ENCODE peak calls at places on chromosomes 6 and 20, in ten cellular contexts. I is neural progenitor cell, R is heart right ventricle, X is mammary epithelial cell, J is left lung, E is OCI-LY7, Y is pancreas, O is breast epithelium, Q is foreskin keratinocyte, F is upper lobe of right lung. Z is an unnamed sample. For H3K4me1, the result is how much of the 10 kb centered on the place peaks cover.

GRCh38 chr20:19291024-19291817 is 78.8 kb downstream of the SLC24A3 start:
- DNase-seq in I (no peak), R (no peak), X (no peak), J (no peak), E (no peak), Y (no peak), O (no peak), Q (no peak), F (no peak), Z (no peak)

GRCh38 chr6:73586416-73586974 is 65.7 kb upstream of the EEF1A1 start:
- DNase-seq in I (no peak), R (no peak), X (no peak), J (no peak), E (no peak), Y (no peak), O (no peak), Q (no peak), F (no peak), Z (peak)

GRCh38 chr20:58699246-58700107 is 6.9 kb downstream of the NPEPL1 start:
- DNase-seq in I (no peak), R (no peak), X (no peak), J (peak), E (no peak), Y (no peak), O (peak), Q (no peak), F (no peak), Z (peak)

GRCh38 chr6:110474500-110474899 is 1.9 kb downstream of the SLC22A16 start:
- DNase-seq in I (no peak), R (no peak), X (no peak), J (no peak), E (no peak), Y (no peak), O (no peak), Q (no peak), F (no peak), Z (no peak)

GRCh38 chr6:72672906-72673305 is 51.0 kb downstream of the KCNQ5 start:
- DNase-seq in I (no peak), R (no peak), X (no peak), J (no peak), E (no peak), Y (no peak), O (no peak), Q (no peak), F (no peak), Z (no peak)

GRCh38 chr6:168208854-168209253 is 110.7 kb downstream of the DACT2 start:
- DNase-seq in I (peak), R (no peak), X (no peak), J (no peak), E (no peak), Y (no peak), O (no peak), Q (no peak), F (no peak), Z (no peak)

GRCh38 chr20:39602649-39603048 is 640.5 kb downstream of the DHX35 start:
- DNase-seq in I (no peak), R (no peak), X (no peak), J (no peak), E (no peak), Y (no peak), O (no peak), Q (no peak), F (no peak), Z (no peak)

GRCh38 chr6:75205776-75206334 is at the start of gene COL12A1:
- DNase-seq in I (peak), R (peak), X (peak), J (peak), E (no peak), Y (peak), O (peak), Q (peak), F (peak), Z (peak)

GRCh38 chr6:45710304-45710821 is 305.3 kb downstream of the CLIC5 start:
- DNase-seq in I (no peak), R (no peak), X (no peak), J (no peak), E (no peak), Y (no peak), O (no peak), Q (no peak), F (no peak), Z (peak)

GRCh38 chr6:3176562-3177355 is 19.4 kb upstream of the TUBB2A start:
- DNase-seq in I (no peak), R (no peak), X (peak), J (no peak), E (no peak), Y (no peak), O (no peak), Q (peak), F (no peak), Z (no peak)

GRCh38 chr6:21886601-21887091 is 293.1 kb downstream of the SOX4 start:
- DNase-seq in I (no peak), R (no peak), X (no peak), J (no peak), E (no peak), Y (no peak), O (no peak), Q (no peak), F (no peak), Z (no peak)

GRCh38 chr20:5221078-5221430 is 94.2 kb downstream of the CDS2 start:
- DNase-seq in I (no peak), R (no peak), X (no peak), J (no peak), E (no peak), Y (no peak), O (no peak), Q (no peak), F (no peak), Z (no peak)

GRCh38 chr6:17281100-17281496 is at the start of gene RBM24:
- DNase-seq in I (peak), R (peak), X (peak), J (no peak), E (no peak), Y (peak), O (peak), Q (peak), F (peak), Z (peak)

GRCh38 chr6:51531623-51532022 is 555.8 kb downstream of the PKHD1 start:
- DNase-seq in I (peak), R (no peak), X (no peak), J (peak), E (no peak), Y (no peak), O (no peak), Q (no peak), F (no peak), Z (peak)

GRCh38 chr6:75213112-75213511 is 7.3 kb upstream of the COL12A1 start:
- DNase-seq in I (no peak), R (no peak), X (no peak), J (no peak), E (no peak), Y (no peak), O (no peak), Q (no peak), F (no peak), Z (no peak)

GRCh38 chr20:22924036-22924737 is 110.9 kb upstream of the SSTR4 start:
- DNase-seq in I (no peak), R (peak), X (peak), J (no peak), E (no peak), Y (no peak), O (no peak), Q (peak), F (no peak), Z (no peak)

GRCh38 chr20:36676701-36677421 is 30.9 kb upstream of the SLA2 start:
- DNase-seq in I (peak), R (no peak), X (no peak), J (peak), E (no peak), Y (no peak), O (no peak), Q (no peak), F (no peak), Z (peak)

GRCh38 chr6:16623733-16624132 is 137.5 kb downstream of the ATXN1 start:
- DNase-seq in I (no peak), R (no peak), X (no peak), J (no peak), E (no peak), Y (no peak), O (no peak), Q (no peak), F (no peak), Z (no peak)

GRCh38 chr20:48638546-48638945 is 189.3 kb downstream of the PREX1 start:
- DNase-seq in I (no peak), R (no peak), X (peak), J (peak), E (no peak), Y (no peak), O (no peak), Q (no peak), F (no peak), Z (no peak)

GRCh38 chr6:109073344-109074235 is 21.1 kb downstream of the SESN1 start:
- DNase-seq in I (peak), R (peak), X (peak), J (no peak), E (peak), Y (no peak), O (no peak), Q (no peak), F (no peak), Z (peak)

GRCh38 chr20:37384683-37385174 is 38.8 kb downstream of the SRC start:
- DNase-seq in I (peak), R (peak), X (peak), J (peak), E (peak), Y (no peak), O (peak), Q (no peak), F (peak), Z (peak)

GRCh38 chr20:38997622-38998021 is 35.5 kb downstream of the DHX35 start:
- DNase-seq in I (no peak), R (no peak), X (no peak), J (no peak), E (peak), Y (no peak), O (no peak), Q (no peak), F (no peak), Z (no peak)

GRCh38 chr6:79574636-79575035 is 37.4 kb upstream of the LCA5 start:
- DNase-seq in I (no peak), R (no peak), X (peak), J (no peak), E (no peak), Y (no peak), O (no peak), Q (peak), F (no peak), Z (no peak)

GRCh38 chr20:6502219-6502618 is 265.3 kb upstream of the BMP2 start:
- DNase-seq in I (no peak), R (no peak), X (no peak), J (no peak), E (no peak), Y (no peak), O (no peak), Q (no peak), F (no peak), Z (no peak)

GRCh38 chr6:90719321-90720195 is 132.7 kb upstream of the MAP3K7 start:
- DNase-seq in I (no peak), R (no peak), X (peak), J (no peak), E (no peak), Y (no peak), O (no peak), Q (peak), F (no peak), Z (no peak)

GRCh38 chr6:120352491-120352890 is 981.8 kb downstream of the TBC1D32 start:
- DNase-seq in I (no peak), R (no peak), X (no peak), J (no peak), E (no peak), Y (no peak), O (no peak), Q (no peak), F (no peak), Z (no peak)

GRCh38 chr20:57190536-57191265 is 75.7 kb downstream of the BMP7 start:
- DNase-seq in I (no peak), R (no peak), X (peak), J (no peak), E (no peak), Y (no peak), O (no peak), Q (no peak), F (no peak), Z (no peak)

GRCh38 chr6:122752990-122753687 is 26.4 kb upstream of the FABP7 start:
- DNase-seq in I (peak), R (no peak), X (no peak), J (no peak), E (no peak), Y (no peak), O (no peak), Q (no peak), F (no peak), Z (no peak)

GRCh38 chr20:19699132-19699971 is 58.7 kb upstream of the RIN2 start:
- DNase-seq in I (no peak), R (no peak), X (peak), J (no peak), E (no peak), Y (no peak), O (no peak), Q (peak), F (no peak), Z (no peak)

GRCh38 chr6:7542878-7543394 is 1.5 kb downstream of the DSP start:
- DNase-seq in I (peak), R (peak), X (peak), J (peak), E (no peak), Y (peak), O (peak), Q (no peak), F (peak), Z (peak)

GRCh38 chr6:117906905-117907599 is at the start of gene SLC35F1:
- DNase-seq in I (peak), R (peak), X (peak), J (peak), E (no peak), Y (peak), O (no peak), Q (no peak), F (peak), Z (peak)

GRCh38 chr20:57612436-57612835 is 7.8 kb downstream of the ZBP1 start:
- DNase-seq in I (no peak), R (no peak), X (no peak), J (peak), E (no peak), Y (no peak), O (no peak), Q (no peak), F (no peak), Z (no peak)

GRCh38 chr6:118893095-118893881 is 664 bp upstream of the ASF1A start:
- DNase-seq in I (no peak), R (peak), X (peak), J (no peak), E (peak), Y (peak), O (no peak), Q (peak), F (no peak), Z (peak)

GRCh38 chr20:49951160-49951559 is 15.0 kb downstream of the RNF114 start:
- DNase-seq in I (no peak), R (no peak), X (peak), J (no peak), E (no peak), Y (no peak), O (no peak), Q (no peak), F (no peak), Z (no peak)

GRCh38 chr6:45586216-45587171 is 208.8 kb upstream of the SUPT3H start:
- DNase-seq in I (peak), R (no peak), X (peak), J (no peak), E (peak), Y (no peak), O (no peak), Q (peak), F (no peak), Z (no peak)

GRCh38 chr20:17786221-17786718 is 86.5 kb downstream of the BANF2 start:
- DNase-seq in I (no peak), R (no peak), X (no peak), J (no peak), E (no peak), Y (no peak), O (no peak), Q (no peak), F (no peak), Z (peak)

GRCh38 chr6:152054441-152054840 is 247.0 kb downstream of the ESR1 start:
- DNase-seq in I (no peak), R (no peak), X (peak), J (no peak), E (no peak), Y (no peak), O (no peak), Q (peak), F (no peak), Z (no peak)

GRCh38 chr6:127436578-127437110 is 22.5 kb downstream of the KIAA0408 start:
- DNase-seq in I (no peak), R (no peak), X (no peak), J (no peak), E (no peak), Y (no peak), O (no peak), Q (no peak), F (no peak), Z (no peak)

GRCh38 chr20:51498765-51499540 is 43.6 kb downstream of the NFATC2 start:
- DNase-seq in I (no peak), R (no peak), X (no peak), J (no peak), E (peak), Y (no peak), O (no peak), Q (no peak), F (no peak), Z (no peak)

DNA sequence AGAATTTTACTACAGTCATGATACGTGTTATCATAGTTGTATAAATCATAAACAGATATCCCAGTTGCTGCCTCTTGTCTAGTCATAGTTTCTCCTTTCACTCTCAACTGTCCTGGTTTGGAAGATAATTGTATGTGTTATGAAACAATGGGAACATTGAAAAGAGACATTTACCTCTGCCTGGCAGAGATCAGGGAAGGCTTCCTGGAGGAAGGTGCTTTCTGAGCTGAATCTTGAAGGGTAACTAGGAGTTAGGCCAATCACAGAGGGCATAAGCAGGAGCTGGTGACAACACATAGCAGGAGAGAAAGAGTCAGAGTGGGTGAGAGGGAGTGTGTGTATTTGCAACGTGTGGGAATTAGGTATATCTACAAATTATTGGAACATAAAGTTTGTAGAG is 5.4 kb downstream of the ASXL1 start:
- DNase-seq in I (no peak), R (no peak), X (no peak), J (no peak), E (no peak), Y (no peak), O (no peak), Q (no peak), F (no peak), Z (no peak)
- H3K4me1 ChIP-seq in I (under half), R (half or more), X (under half), J (under half), E (half or more), Y (half or more), O (under half), Q (under half), F (half or more), Z (under half)

GRCh38 chr6:2053691-2054090 is 191.7 kb downstream of the GMDS start:
- DNase-seq in I (no peak), R (no peak), X (no peak), J (no peak), E (no peak), Y (no peak), O (no peak), Q (no peak), F (no peak), Z (no peak)

GRCh38 chr6:2055143-2055542 is 190.3 kb downstream of the GMDS start:
- DNase-seq in I (no peak), R (no peak), X (no peak), J (no peak), E (no peak), Y (no peak), O (no peak), Q (no peak), F (no peak), Z (no peak)

GRCh38 chr6:2061880-2062279 is 183.5 kb downstream of the GMDS start:
- DNase-seq in I (no peak), R (no peak), X (no peak), J (no peak), E (no peak), Y (peak), O (no peak), Q (no peak), F (no peak), Z (no peak)

GRCh38 chr6:2054516-2055067 is 190.8 kb downstream of the GMDS start:
- DNase-seq in I (no peak), R (no peak), X (no peak), J (no peak), E (no peak), Y (no peak), O (no peak), Q (no peak), F (no peak), Z (no peak)

GRCh38 chr6:2055914-2056313 is 189.5 kb downstream of the GMDS start:
- DNase-seq in I (no peak), R (no peak), X (no peak), J (no peak), E (no peak), Y (no peak), O (no peak), Q (no peak), F (no peak), Z (no peak)
- H3K4me1 ChIP-seq in I (under half), R (under half), X (under half), J (under half), E (under half), Y (under half), O (under half), Q (under half), F (under half), Z (under half)

DNA sequence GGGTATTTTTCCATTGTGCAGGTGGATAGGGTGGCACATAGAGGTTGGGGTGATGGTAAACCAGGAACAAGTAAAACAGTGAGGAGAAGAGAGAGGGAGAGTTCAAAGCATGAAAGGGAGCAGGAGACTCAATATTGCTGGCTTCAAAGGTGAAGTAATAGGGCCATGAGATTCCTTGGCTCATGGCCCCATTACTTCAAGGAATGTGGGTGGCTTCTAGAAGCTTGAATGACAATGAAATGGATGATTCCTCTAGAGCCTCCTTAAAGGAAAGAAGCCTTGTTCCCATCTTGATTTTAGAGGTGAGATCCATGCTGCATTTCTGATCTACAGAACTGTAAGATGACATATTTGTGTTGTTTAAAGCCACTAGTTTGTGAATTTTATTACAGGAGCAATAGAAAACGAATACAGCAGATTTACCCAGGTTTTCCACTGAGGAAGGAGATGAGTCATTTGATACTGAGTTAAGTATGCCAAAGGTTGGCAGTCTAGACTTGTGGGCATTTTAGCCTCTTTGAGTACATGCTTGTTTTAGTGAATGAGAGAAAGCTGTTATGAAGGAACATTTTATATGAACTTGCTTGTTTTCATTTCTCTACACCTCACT is 110.4 kb downstream of the PLCB4 start:
- DNase-seq in I (no peak), R (no peak), X (peak), J (no peak), E (no peak), Y (no peak), O (no peak), Q (peak), F (no peak), Z (no peak)
- H3K4me1 ChIP-seq in I (under half), R (under half), X (under half), J (under half), E (under half), Y (under half), O (under half), Q (under half), F (under half), Z (under half)

DNA sequence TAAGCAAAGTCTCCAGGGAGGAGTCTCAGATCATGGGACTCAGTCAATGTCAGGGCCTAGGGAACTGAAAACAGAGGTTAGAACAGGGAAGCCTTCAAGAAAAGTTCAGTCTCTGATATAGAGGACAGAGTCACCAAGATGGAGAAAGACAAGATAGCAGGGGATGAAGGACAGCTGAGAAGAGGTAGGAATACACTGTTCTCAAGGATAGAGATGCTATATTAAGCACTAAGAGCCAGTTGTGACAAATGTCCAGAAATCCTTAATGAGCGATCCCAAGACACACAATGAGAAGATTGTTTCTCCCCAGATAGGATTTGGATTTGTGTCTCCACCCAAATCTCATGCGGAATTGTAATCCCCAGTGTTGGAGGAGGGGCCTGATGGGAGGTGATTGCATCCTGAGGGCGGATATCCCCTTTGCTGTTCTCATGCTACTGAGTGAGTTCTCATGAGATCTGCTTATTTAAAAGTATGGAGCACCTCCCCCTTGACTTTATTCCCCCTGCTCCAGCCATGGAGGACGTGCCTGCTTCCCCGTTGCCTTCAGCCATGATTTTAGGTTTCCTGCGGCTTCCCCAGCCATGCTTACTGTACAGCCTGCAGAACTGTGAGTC is 168.2 kb downstream of the AKAP7 start:
- DNase-seq in I (no peak), R (no peak), X (no peak), J (no peak), E (no peak), Y (no peak), O (no peak), Q (no peak), F (no peak), Z (no peak)
- H3K4me1 ChIP-seq in I (under half), R (under half), X (under half), J (under half), E (under half), Y (under half), O (under half), Q (under half), F (under half), Z (under half)

Z was measured in testis.